ENCODE peak calls at places on chromosomes 6 and 20, in five cellular contexts. O, W, U, L and C are unnamed samples.

GRCh38 chr20:23227976-23228375 is 122.6 kb upstream of the NXT1 start:
- DNase-seq in O (no peak), U (no peak), L (no peak), W (no peak), C (no peak)

GRCh38 chr6:157223021-157223430 is 100.3 kb downstream of the TMEM242 start:
- DNase-seq in O (no peak), L (no peak), U (no peak), W (no peak), C (no peak)

GRCh38 chr20:21739682-21740081 is 34.2 kb downstream of the PAX1 start:
- DNase-seq in L (no peak), W (no peak), O (no peak), U (no peak), C (no peak)

GRCh38 chr20:11166716-11167115 is 492.9 kb upstream of the JAG1 start:
- DNase-seq in O (no peak), L (no peak), U (no peak), W (no peak), C (no peak)

GRCh38 chr6:137806914-137807682 is 60.0 kb upstream of the TNFAIP3 start:
- DNase-seq in U (no peak), W (no peak), O (no peak), L (no peak), C (no peak)

GRCh38 chr6:21729431-21729830 is 135.9 kb downstream of the SOX4 start:
- DNase-seq in U (no peak), L (no peak), W (no peak), O (no peak), C (no peak)

GRCh38 chr20:24157213-24157612 is 168.6 kb upstream of the GGTLC1 start:
- DNase-seq in W (no peak), U (no peak), O (no peak), L (no peak), C (no peak)

GRCh38 chr20:3174442-3175263 is 1.3 kb upstream of the LZTS3 start:
- DNase-seq in U (no peak), W (no peak), L (no peak), O (no peak), C (no peak)

GRCh38 chr6:33895296-33895695 is 91.5 kb upstream of the MLN start:
- DNase-seq in U (no peak), O (no peak), L (no peak), W (no peak), C (no peak)

GRCh38 chr20:22207280-22207679 is 377.1 kb downstream of the FOXA2 start:
- DNase-seq in L (no peak), U (no peak), W (no peak), O (no peak), C (no peak)

DNA sequence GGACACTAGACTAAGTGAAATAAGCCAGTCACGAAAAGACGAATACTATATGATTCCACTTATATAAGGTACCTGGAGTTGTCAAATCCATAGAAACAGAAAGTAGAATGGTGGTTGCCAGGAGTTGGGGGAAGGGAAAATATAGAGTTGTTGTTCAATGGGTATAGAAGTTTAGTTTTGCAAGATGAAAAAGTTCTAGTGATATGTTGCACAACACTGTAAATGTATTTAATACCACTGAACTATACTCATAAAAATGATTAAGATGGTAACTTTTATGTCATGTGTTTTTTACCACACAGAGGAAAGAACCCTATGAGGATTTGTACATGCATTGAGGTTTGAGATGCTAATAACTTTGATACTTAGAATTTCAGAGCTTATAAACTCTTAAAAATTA is 46.0 kb upstream of the TRAM2 start:
- DNase-seq in O (no peak), U (no peak), L (no peak), W (no peak), C (no peak)
- TF ChIP-seq CTCF in O (no peak), U (no peak), L (no peak), W (no peak), C (no peak)

DNA sequence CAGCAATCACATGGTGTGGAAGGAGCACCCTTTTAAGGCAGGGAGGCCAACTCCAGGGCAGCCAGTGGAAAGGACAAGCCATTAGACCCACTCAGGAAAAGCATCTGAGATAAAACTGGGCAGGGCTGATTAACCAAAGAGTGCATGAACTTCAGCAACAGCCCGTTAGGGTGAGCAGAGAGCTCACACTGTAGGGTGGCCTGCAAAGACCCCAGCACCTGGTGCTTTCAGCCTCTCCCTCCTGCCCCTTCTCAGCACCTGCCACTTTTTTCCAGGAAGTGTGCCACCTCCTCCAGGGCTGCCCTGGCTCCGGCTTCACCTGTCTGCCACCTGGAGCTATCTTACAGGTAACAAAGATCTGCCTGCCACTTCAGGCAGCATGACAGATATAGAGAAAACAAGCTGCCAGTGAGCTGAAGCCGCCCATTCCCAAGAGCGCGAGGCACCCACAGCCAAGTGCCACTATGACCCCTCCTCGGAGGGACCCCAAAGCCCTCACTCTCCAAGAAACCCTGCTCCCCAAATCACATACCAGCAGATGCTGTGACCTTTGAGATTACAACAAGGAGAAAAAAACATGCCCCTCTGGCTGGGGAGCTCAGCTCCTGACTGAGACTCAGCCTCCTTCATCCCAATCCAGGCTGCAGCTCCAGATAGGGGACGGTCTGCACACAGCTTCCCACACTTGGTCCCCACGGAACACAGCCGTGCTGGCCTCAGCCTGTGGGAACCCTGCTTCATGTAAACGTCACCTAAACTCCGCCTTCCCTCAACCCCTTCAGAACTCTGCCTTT is 71.2 kb downstream of the ABHD12 start:
- DNase-seq in U (no peak), O (no peak), W (no peak), L (no peak), C (no peak)
- TF ChIP-seq CTCF in U (no peak), O (peak), W (no peak), L (no peak), C (no peak)

DNA sequence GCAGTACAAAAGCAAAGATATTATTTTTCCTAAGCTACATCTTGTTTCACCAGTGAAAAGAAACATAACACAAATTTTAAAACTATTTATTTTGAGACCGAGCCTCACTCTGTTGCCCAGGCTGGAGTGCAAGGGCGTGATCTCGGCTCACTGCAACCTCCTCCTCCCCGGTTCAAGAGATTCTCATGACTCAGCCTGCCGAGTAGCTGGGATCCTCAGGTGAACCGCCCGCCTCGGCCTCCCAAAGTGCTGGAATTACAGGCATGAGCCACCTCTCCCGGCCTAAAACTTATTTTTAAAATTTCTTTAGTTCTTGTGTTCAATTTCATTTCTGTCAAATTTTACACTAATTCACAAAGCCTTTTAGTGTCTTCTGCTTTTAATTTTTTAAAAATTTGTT is 5.9 kb downstream of the SRSF12 start:
- DNase-seq in L (no peak), W (no peak), U (no peak), O (no peak), C (no peak)
- TF ChIP-seq CTCF in L (no peak), W (no peak), U (no peak), O (no peak), C (no peak)

DNA sequence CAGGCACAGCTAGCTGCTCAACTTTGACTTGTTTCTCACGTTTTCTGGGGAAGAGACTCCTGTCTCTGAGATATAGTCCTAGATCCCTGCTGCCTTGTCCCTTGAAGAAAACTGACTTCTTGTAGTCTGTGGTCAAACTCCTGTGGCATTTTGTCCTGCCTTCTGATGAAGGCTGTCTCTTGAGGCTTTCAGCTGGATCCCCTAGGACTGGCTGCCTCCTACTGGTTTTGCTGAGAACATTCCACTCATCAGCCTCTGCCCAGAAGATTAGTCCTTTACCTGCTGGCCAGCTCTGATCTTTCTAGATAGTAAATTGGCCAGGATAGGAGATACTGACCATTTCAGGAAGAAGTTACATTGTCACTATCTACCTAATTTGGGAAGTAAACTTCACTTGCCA is 71.9 kb upstream of the CNR1 start:
- DNase-seq in L (peak), O (peak), W (peak), U (peak), C (peak)
- TF ChIP-seq CTCF in L (no peak), O (peak), W (peak), U (peak), C (peak)

GRCh38 chr6:145530454-145530853 is 204.9 kb downstream of the EPM2A start:
- DNase-seq in U (no peak), O (no peak), L (no peak), W (no peak), C (no peak)

GRCh38 chr6:145531032-145531431 is 204.3 kb downstream of the EPM2A start:
- DNase-seq in L (no peak), W (no peak), O (no peak), U (no peak), C (no peak)

GRCh38 chr6:145532361-145532760 is 203.0 kb downstream of the EPM2A start:
- DNase-seq in O (no peak), U (no peak), L (no peak), W (no peak), C (no peak)

GRCh38 chr6:145529582-145529981 is 205.7 kb downstream of the EPM2A start:
- DNase-seq in W (no peak), O (no peak), U (no peak), L (no peak), C (no peak)

DNA sequence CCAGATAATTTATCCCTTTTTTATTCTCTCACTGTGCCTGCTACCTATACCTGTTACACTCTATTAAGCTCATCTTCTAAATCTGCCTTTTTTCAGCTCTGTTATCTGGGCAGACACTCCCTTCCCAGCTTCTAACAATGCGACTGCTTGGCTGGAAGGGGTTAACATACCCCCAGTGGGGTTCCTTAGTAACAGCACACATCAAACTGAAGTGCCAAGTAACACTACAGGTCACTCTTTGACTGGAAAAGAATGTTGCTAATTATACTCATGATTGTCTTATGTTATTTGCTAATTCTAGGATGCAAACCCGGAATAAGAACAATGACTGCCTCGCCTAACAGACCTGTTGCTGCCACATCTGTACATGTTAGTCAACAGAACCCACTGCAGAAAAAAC is 203.5 kb downstream of the EPM2A start:
- DNase-seq in L (no peak), U (no peak), W (no peak), O (no peak), C (no peak)
- TF ChIP-seq CTCF in L (no peak), U (no peak), W (no peak), O (no peak), C (no peak)